ENCODE peak calls at places on chromosome 18, in eight cellular contexts. One of them, this sample, is unnamed. For H3K4me1 and H3K9me3, the result is how much of the 10 kb centered on the place peaks cover.

GRCh38 chr18:7626175-7626921 is 59.2 kb downstream of the PTPRM start:
- DNase-seq in colonic mucosa: no peak
- DNase-seq in CD8-positive, alpha-beta T cell: no peak
- DNase-seq in CD8-positive, alpha-beta memory T cell: no peak
- DNase-seq in neural progenitor cell: no peak
- DNase-seq in H1: no peak
- DNase-seq in prostate gland: no peak
- DNase-seq in keratinocyte: no peak
- DNase-seq in this sample: no peak

GRCh38 chr18:66168834-66169233 is 418.0 kb downstream of the CDH7 start:
- DNase-seq in colonic mucosa: no peak
- DNase-seq in CD8-positive, alpha-beta T cell: no peak
- DNase-seq in CD8-positive, alpha-beta memory T cell: no peak
- DNase-seq in neural progenitor cell: no peak
- DNase-seq in H1: no peak
- DNase-seq in prostate gland: no peak
- DNase-seq in keratinocyte: no peak
- DNase-seq in this sample: no peak

GRCh38 chr18:39946623-39947061 is 2008.4 kb upstream of the PIK3C3 start:
- DNase-seq in colonic mucosa: no peak
- DNase-seq in CD8-positive, alpha-beta T cell: no peak
- DNase-seq in CD8-positive, alpha-beta memory T cell: no peak
- DNase-seq in neural progenitor cell: no peak
- DNase-seq in H1: no peak
- DNase-seq in prostate gland: peak
- DNase-seq in keratinocyte: peak
- DNase-seq in this sample: no peak

GRCh38 chr18:49747876-49748275 is 65.5 kb downstream of the ACAA2 start:
- DNase-seq in colonic mucosa: no peak
- DNase-seq in CD8-positive, alpha-beta T cell: no peak
- DNase-seq in CD8-positive, alpha-beta memory T cell: no peak
- DNase-seq in neural progenitor cell: no peak
- DNase-seq in H1: no peak
- DNase-seq in prostate gland: no peak
- DNase-seq in keratinocyte: no peak
- DNase-seq in this sample: no peak

GRCh38 chr18:25349926-25350560 is 1.9 kb downstream of the ZNF521 start:
- DNase-seq in colonic mucosa: peak
- DNase-seq in CD8-positive, alpha-beta T cell: no peak
- DNase-seq in CD8-positive, alpha-beta memory T cell: no peak
- DNase-seq in neural progenitor cell: peak
- DNase-seq in H1: peak
- DNase-seq in prostate gland: no peak
- DNase-seq in keratinocyte: no peak
- DNase-seq in this sample: peak

GRCh38 chr18:36629095-36629604 is 199.7 kb downstream of the TPGS2 start:
- DNase-seq in colonic mucosa: no peak
- DNase-seq in CD8-positive, alpha-beta T cell: no peak
- DNase-seq in CD8-positive, alpha-beta memory T cell: no peak
- DNase-seq in neural progenitor cell: no peak
- DNase-seq in H1: no peak
- DNase-seq in prostate gland: no peak
- DNase-seq in keratinocyte: no peak
- DNase-seq in this sample: peak

GRCh38 chr18:2914185-2914584 is 67.4 kb downstream of the EMILIN2 start:
- DNase-seq in colonic mucosa: no peak
- DNase-seq in CD8-positive, alpha-beta T cell: no peak
- DNase-seq in CD8-positive, alpha-beta memory T cell: no peak
- DNase-seq in neural progenitor cell: no peak
- DNase-seq in H1: no peak
- DNase-seq in prostate gland: no peak
- DNase-seq in keratinocyte: no peak
- DNase-seq in this sample: peak

GRCh38 chr18:56678836-56679565 is 27.8 kb downstream of the WDR7 start:
- DNase-seq in colonic mucosa: no peak
- DNase-seq in CD8-positive, alpha-beta T cell: no peak
- DNase-seq in CD8-positive, alpha-beta memory T cell: no peak
- DNase-seq in neural progenitor cell: no peak
- DNase-seq in H1: no peak
- DNase-seq in prostate gland: no peak
- DNase-seq in keratinocyte: no peak
- DNase-seq in this sample: no peak

GRCh38 chr18:36378194-36378593 is 80.7 kb downstream of the FHOD3 start:
- DNase-seq in colonic mucosa: no peak
- DNase-seq in CD8-positive, alpha-beta T cell: no peak
- DNase-seq in CD8-positive, alpha-beta memory T cell: no peak
- DNase-seq in neural progenitor cell: no peak
- DNase-seq in H1: no peak
- DNase-seq in prostate gland: no peak
- DNase-seq in keratinocyte: no peak
- DNase-seq in this sample: no peak

GRCh38 chr18:62413189-62413588 is 88.1 kb downstream of the TNFRSF11A start:
- DNase-seq in colonic mucosa: no peak
- DNase-seq in CD8-positive, alpha-beta T cell: no peak
- DNase-seq in CD8-positive, alpha-beta memory T cell: no peak
- DNase-seq in neural progenitor cell: no peak
- DNase-seq in H1: no peak
- DNase-seq in prostate gland: no peak
- DNase-seq in keratinocyte: no peak
- DNase-seq in this sample: no peak

GRCh38 chr18:25282282-25282681 is 69.7 kb downstream of the ZNF521 start:
- DNase-seq in colonic mucosa: peak
- DNase-seq in CD8-positive, alpha-beta T cell: no peak
- DNase-seq in CD8-positive, alpha-beta memory T cell: no peak
- DNase-seq in neural progenitor cell: peak
- DNase-seq in H1: no peak
- DNase-seq in prostate gland: no peak
- DNase-seq in keratinocyte: no peak
- DNase-seq in this sample: no peak

GRCh38 chr18:9827856-9828793 is 57.6 kb upstream of the TXNDC2 start:
- DNase-seq in colonic mucosa: peak
- DNase-seq in CD8-positive, alpha-beta T cell: no peak
- DNase-seq in CD8-positive, alpha-beta memory T cell: no peak
- DNase-seq in neural progenitor cell: no peak
- DNase-seq in H1: no peak
- DNase-seq in prostate gland: no peak
- DNase-seq in keratinocyte: peak
- DNase-seq in this sample: peak

GRCh38 chr18:23317975-23318675 is 135.0 kb upstream of the RIOK3 start:
- DNase-seq in colonic mucosa: no peak
- DNase-seq in CD8-positive, alpha-beta T cell: no peak
- DNase-seq in CD8-positive, alpha-beta memory T cell: no peak
- DNase-seq in neural progenitor cell: no peak
- DNase-seq in H1: no peak
- DNase-seq in prostate gland: no peak
- DNase-seq in keratinocyte: no peak
- DNase-seq in this sample: no peak

DNA sequence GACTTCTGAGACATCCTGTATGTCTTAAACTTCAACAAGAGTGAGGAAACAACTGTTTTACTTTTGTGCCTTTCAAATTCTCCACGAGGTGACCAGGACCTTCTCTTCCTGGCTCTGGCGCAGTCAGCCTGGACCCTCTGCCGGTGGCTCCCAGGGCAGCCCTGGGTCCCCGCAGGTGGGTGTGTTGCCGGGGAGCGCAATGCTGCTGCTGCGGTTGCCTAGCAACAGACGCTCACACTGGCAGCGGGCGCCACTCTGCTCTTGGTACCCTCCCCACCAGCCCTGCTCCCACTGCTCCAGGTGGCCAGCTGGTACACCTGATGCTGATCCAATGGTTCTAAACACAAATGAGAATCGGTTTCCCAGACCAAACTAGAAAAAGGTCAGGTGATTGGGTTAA is 58.7 kb downstream of the GNAL start:
- DNase-seq in colonic mucosa: no peak
- DNase-seq in CD8-positive, alpha-beta T cell: no peak
- DNase-seq in CD8-positive, alpha-beta memory T cell: no peak
- DNase-seq in neural progenitor cell: peak
- DNase-seq in H1: no peak
- DNase-seq in prostate gland: no peak
- DNase-seq in keratinocyte: no peak
- DNase-seq in this sample: no peak
- H3K4me1 ChIP-seq in colonic mucosa: under half
- H3K4me1 ChIP-seq in CD8-positive, alpha-beta T cell: under half
- H3K4me1 ChIP-seq in CD8-positive, alpha-beta memory T cell: under half
- H3K4me1 ChIP-seq in neural progenitor cell: under half
- H3K4me1 ChIP-seq in H1: under half
- H3K4me1 ChIP-seq in prostate gland: under half
- H3K4me1 ChIP-seq in keratinocyte: under half
- H3K4me1 ChIP-seq in this sample: under half

GRCh38 chr18:35178260-35178659 is 62.6 kb upstream of the ZNF397 start:
- DNase-seq in colonic mucosa: no peak
- DNase-seq in CD8-positive, alpha-beta T cell: no peak
- DNase-seq in CD8-positive, alpha-beta memory T cell: no peak
- DNase-seq in neural progenitor cell: no peak
- DNase-seq in H1: no peak
- DNase-seq in prostate gland: no peak
- DNase-seq in keratinocyte: no peak
- DNase-seq in this sample: no peak
- H3K9me3 ChIP-seq in colonic mucosa: under half
- H3K9me3 ChIP-seq in CD8-positive, alpha-beta T cell: under half
- H3K9me3 ChIP-seq in CD8-positive, alpha-beta memory T cell: under half
- H3K9me3 ChIP-seq in neural progenitor cell: under half
- H3K9me3 ChIP-seq in H1: under half
- H3K9me3 ChIP-seq in prostate gland: under half
- H3K9me3 ChIP-seq in keratinocyte: under half
- H3K9me3 ChIP-seq in this sample: under half

GRCh38 chr18:54169710-54170403 is 54.6 kb downstream of the MBD2 start:
- DNase-seq in colonic mucosa: no peak
- DNase-seq in CD8-positive, alpha-beta T cell: no peak
- DNase-seq in CD8-positive, alpha-beta memory T cell: no peak
- DNase-seq in neural progenitor cell: no peak
- DNase-seq in H1: no peak
- DNase-seq in prostate gland: no peak
- DNase-seq in keratinocyte: no peak
- DNase-seq in this sample: no peak

GRCh38 chr18:54173250-54173649 is 51.2 kb downstream of the MBD2 start:
- DNase-seq in colonic mucosa: no peak
- DNase-seq in CD8-positive, alpha-beta T cell: no peak
- DNase-seq in CD8-positive, alpha-beta memory T cell: no peak
- DNase-seq in neural progenitor cell: no peak
- DNase-seq in H1: no peak
- DNase-seq in prostate gland: no peak
- DNase-seq in keratinocyte: no peak
- DNase-seq in this sample: no peak

DNA sequence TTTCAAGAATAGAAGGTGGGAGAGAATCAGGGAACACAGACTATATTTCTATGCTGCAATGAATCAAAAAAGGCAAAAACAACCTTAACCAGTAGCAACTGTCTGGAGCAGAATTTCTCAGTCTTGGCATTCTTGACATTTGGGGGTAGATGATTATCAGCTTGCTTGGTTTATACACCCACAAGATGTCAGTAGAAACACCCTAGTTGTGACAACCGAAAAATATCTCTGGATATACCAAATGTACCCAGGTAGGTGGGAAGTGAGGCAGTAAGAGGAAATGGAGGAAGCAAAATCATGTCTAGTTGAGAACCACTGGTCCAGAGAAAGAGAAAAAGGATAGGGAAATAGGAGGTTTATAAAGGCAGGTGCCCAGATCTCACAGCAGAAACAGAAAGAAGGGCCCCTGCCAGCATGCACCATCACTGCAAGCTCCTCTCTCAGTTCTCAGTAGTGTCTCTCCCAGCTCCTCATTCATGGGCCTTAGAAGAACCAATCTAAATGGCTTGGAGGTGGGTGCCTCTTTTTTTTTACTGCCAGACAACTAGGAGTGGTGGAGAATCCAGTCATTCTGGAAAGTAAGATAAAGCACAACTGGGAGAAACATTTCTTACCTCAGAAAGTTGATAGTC is 50.4 kb downstream of the MBD2 start:
- DNase-seq in colonic mucosa: no peak
- DNase-seq in CD8-positive, alpha-beta T cell: no peak
- DNase-seq in CD8-positive, alpha-beta memory T cell: no peak
- DNase-seq in neural progenitor cell: no peak
- DNase-seq in H1: no peak
- DNase-seq in prostate gland: no peak
- DNase-seq in keratinocyte: no peak
- DNase-seq in this sample: no peak
- H3K4me1 ChIP-seq in colonic mucosa: under half
- H3K4me1 ChIP-seq in CD8-positive, alpha-beta T cell: under half
- H3K4me1 ChIP-seq in CD8-positive, alpha-beta memory T cell: under half
- H3K4me1 ChIP-seq in neural progenitor cell: under half
- H3K4me1 ChIP-seq in H1: under half
- H3K4me1 ChIP-seq in prostate gland: under half
- H3K4me1 ChIP-seq in keratinocyte: under half
- H3K4me1 ChIP-seq in this sample: under half

GRCh38 chr18:80023173-80023572 is 11.1 kb upstream of the RBFA start:
- DNase-seq in colonic mucosa: no peak
- DNase-seq in CD8-positive, alpha-beta T cell: no peak
- DNase-seq in CD8-positive, alpha-beta memory T cell: no peak
- DNase-seq in neural progenitor cell: peak
- DNase-seq in H1: peak
- DNase-seq in prostate gland: no peak
- DNase-seq in keratinocyte: no peak
- DNase-seq in this sample: no peak

GRCh38 chr18:80026363-80026762 is 7.9 kb upstream of the RBFA start:
- DNase-seq in colonic mucosa: no peak
- DNase-seq in CD8-positive, alpha-beta T cell: no peak
- DNase-seq in CD8-positive, alpha-beta memory T cell: no peak
- DNase-seq in neural progenitor cell: no peak
- DNase-seq in H1: no peak
- DNase-seq in prostate gland: no peak
- DNase-seq in keratinocyte: no peak
- DNase-seq in this sample: no peak

DNA sequence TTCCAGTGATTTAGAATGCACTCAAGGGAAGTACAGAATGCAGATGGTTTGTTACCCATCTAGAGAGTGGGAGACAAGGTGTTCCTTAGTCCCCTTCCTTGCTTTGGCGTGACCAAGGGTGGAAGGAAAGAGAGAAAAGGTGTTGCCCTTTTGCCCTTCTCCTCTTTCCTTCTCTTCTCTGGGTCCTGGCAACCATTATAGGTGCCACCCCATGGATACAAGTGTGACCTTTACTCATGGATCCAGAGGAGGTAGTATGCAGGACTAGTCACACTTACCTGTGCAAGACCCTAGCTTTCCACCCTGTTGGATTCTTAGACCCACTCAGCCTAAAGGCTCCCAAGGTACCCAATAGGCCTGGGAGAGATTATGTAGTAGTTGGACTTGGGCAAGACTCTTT is 11.6 kb upstream of the RBFA start:
- DNase-seq in colonic mucosa: no peak
- DNase-seq in CD8-positive, alpha-beta T cell: no peak
- DNase-seq in CD8-positive, alpha-beta memory T cell: peak
- DNase-seq in neural progenitor cell: peak
- DNase-seq in H1: no peak
- DNase-seq in prostate gland: no peak
- DNase-seq in keratinocyte: no peak
- DNase-seq in this sample: no peak
- H3K9me3 ChIP-seq in colonic mucosa: under half
- H3K9me3 ChIP-seq in CD8-positive, alpha-beta T cell: half or more
- H3K9me3 ChIP-seq in CD8-positive, alpha-beta memory T cell: half or more
- H3K9me3 ChIP-seq in neural progenitor cell: under half
- H3K9me3 ChIP-seq in H1: half or more
- H3K9me3 ChIP-seq in prostate gland: under half
- H3K9me3 ChIP-seq in keratinocyte: under half
- H3K9me3 ChIP-seq in this sample: half or more

DNA sequence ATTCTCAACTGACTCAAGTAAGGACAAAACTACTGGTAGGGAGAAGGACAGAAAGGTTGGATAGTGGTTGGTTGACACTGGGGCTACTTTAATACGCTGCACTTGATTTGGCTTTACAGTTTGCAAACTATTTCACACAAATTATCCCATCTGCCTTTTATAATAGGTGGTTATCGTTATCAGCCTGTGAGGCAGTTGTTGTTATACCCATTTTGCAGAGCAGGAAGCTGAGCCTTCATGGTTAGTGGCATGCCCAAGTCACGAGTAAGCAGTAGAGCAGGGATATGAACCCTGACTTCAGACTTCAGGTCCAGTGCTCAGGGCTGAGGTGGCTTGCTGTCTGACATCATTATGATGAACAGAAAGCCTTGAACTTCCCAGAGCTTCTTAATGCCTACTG is 5.3 kb downstream of the CTIF start:
- DNase-seq in colonic mucosa: no peak
- DNase-seq in CD8-positive, alpha-beta T cell: no peak
- DNase-seq in CD8-positive, alpha-beta memory T cell: no peak
- DNase-seq in neural progenitor cell: no peak
- DNase-seq in H1: no peak
- DNase-seq in prostate gland: no peak
- DNase-seq in keratinocyte: no peak
- DNase-seq in this sample: no peak
- H3K4me1 ChIP-seq in colonic mucosa: under half
- H3K4me1 ChIP-seq in CD8-positive, alpha-beta T cell: under half
- H3K4me1 ChIP-seq in CD8-positive, alpha-beta memory T cell: under half
- H3K4me1 ChIP-seq in neural progenitor cell: under half
- H3K4me1 ChIP-seq in H1: half or more
- H3K4me1 ChIP-seq in prostate gland: under half
- H3K4me1 ChIP-seq in keratinocyte: half or more
- H3K4me1 ChIP-seq in this sample: half or more

This sample was measured in left ventricle myocardium inferior.